ENCODE peak calls at places on chromosomes 16 and 17, in seven cellular contexts. W is head of caudate nucleus; B is HCT116; D is glutamatergic neuron; F is central memory CD8-positive, alpha-beta T cell; J is activated CD4-positive, alpha-beta T cell treated with anti-CD3 and anti-CD28 coated beads for 1 hour; C is germinal center. Z is an unnamed sample.

GRCh38 chr16:4723071-4723767 is 10.9 kb downstream of the ANKS3 start:
- DNase-seq in W (no peak), B (no peak), D (no peak), F (no peak), J (no peak), C (no peak), Z (no peak)

GRCh38 chr16:56930516-56931252 is 1.3 kb upstream of the HERPUD1 start:
- DNase-seq in W (no peak), B (no peak), D (peak), F (no peak), J (no peak), C (no peak), Z (no peak)

GRCh38 chr16:19840524-19841110 is 44.0 kb downstream of the GPRC5B start:
- DNase-seq in W (no peak), B (no peak), D (peak), F (no peak), J (no peak), C (no peak), Z (peak)

GRCh38 chr17:7408341-7408740 is 696 bp downstream of the NLGN2 start:
- DNase-seq in W (no peak), B (no peak), D (peak), F (no peak), J (no peak), C (no peak), Z (no peak)

GRCh38 chr17:82804442-82805191 is 35.2 kb downstream of the ZNF750 start:
- DNase-seq in W (peak), B (no peak), D (no peak), F (no peak), J (no peak), C (no peak), Z (no peak)

GRCh38 chr16:51880776-51881175 is 666.2 kb downstream of the TOX3 start:
- DNase-seq in W (no peak), B (no peak), D (no peak), F (no peak), J (no peak), C (no peak), Z (no peak)

GRCh38 chr17:50162466-50163254 is 3.1 kb upstream of the SGCA start:
- DNase-seq in W (no peak), B (no peak), D (no peak), F (no peak), J (no peak), C (no peak), Z (no peak)

GRCh38 chr16:49473773-49474172 is 100.2 kb downstream of the C16orf78 start:
- DNase-seq in W (no peak), B (no peak), D (peak), F (no peak), J (no peak), C (no peak), Z (no peak)

GRCh38 chr16:79449067-79449466 is 151.5 kb downstream of the MAF start:
- DNase-seq in W (no peak), B (no peak), D (no peak), F (no peak), J (no peak), C (no peak), Z (no peak)

GRCh38 chr17:45222994-45223540 is 1.4 kb downstream of the FMNL1 start:
- DNase-seq in W (no peak), B (no peak), D (peak), F (no peak), J (no peak), C (no peak), Z (no peak)

GRCh38 chr17:6796887-6797490 is 21.0 kb downstream of the FBXO39 start:
- DNase-seq in W (no peak), B (no peak), D (no peak), F (no peak), J (no peak), C (no peak), Z (no peak)

GRCh38 chr16:17228048-17228707 is 242.6 kb downstream of the XYLT1 start:
- DNase-seq in W (no peak), B (no peak), D (no peak), F (no peak), J (no peak), C (no peak), Z (no peak)

GRCh38 chr17:7046127-7046724 is 2.3 kb upstream of the SLC16A11 start:
- DNase-seq in W (no peak), B (peak), D (peak), F (no peak), J (no peak), C (no peak), Z (no peak)

GRCh38 chr16:87853411-87854052 is 15.8 kb downstream of the SLC7A5 start:
- DNase-seq in W (peak), B (peak), D (peak), F (peak), J (peak), C (peak), Z (peak)

GRCh38 chr17:80886641-80887573 is 104.7 kb upstream of the CHMP6 start:
- DNase-seq in W (no peak), B (no peak), D (no peak), F (no peak), J (no peak), C (no peak), Z (no peak)

GRCh38 chr17:43669971-43670644 is 8.4 kb upstream of the MEOX1 start:
- DNase-seq in W (no peak), B (no peak), D (no peak), F (no peak), J (no peak), C (no peak), Z (no peak)

GRCh38 chr17:59001158-59001814 is 105.4 kb downstream of the TRIM37 start:
- DNase-seq in W (peak), B (no peak), D (no peak), F (peak), J (peak), C (peak), Z (no peak)

GRCh38 chr16:24721830-24722238 is 7.6 kb upstream of the TNRC6A start:
- DNase-seq in W (peak), B (no peak), D (no peak), F (no peak), J (no peak), C (no peak), Z (no peak)

GRCh38 chr16:68274441-68274840 is 10.1 kb downstream of the SLC7A6 start:
- DNase-seq in W (no peak), B (no peak), D (no peak), F (no peak), J (no peak), C (no peak), Z (no peak)

GRCh38 chr16:74448990-74449389 is 27.7 kb upstream of the CLEC18B start:
- DNase-seq in W (no peak), B (peak), D (no peak), F (no peak), J (no peak), C (no peak), Z (no peak)

GRCh38 chr17:2595200-2595599 is 1.7 kb downstream of the PAFAH1B1 start:
- DNase-seq in W (no peak), B (no peak), D (no peak), F (no peak), J (no peak), C (no peak), Z (no peak)

GRCh38 chr17:20968913-20969616 is 73.7 kb downstream of the USP22 start:
- DNase-seq in W (no peak), B (no peak), D (no peak), F (no peak), J (no peak), C (peak), Z (no peak)

GRCh38 chr17:71184716-71185115 is 936.1 kb upstream of the SOX9 start:
- DNase-seq in W (no peak), B (no peak), D (no peak), F (no peak), J (no peak), C (no peak), Z (peak)

GRCh38 chr16:26645629-26646028 is 421.1 kb upstream of the C16orf82 start:
- DNase-seq in W (peak), B (no peak), D (peak), F (peak), J (no peak), C (no peak), Z (no peak)